ENCODE peak calls at places on chromosome 14, in ten cellular contexts. One of them, this sample, is unnamed.

GRCh38 chr14:93965968-93966474 is 10.3 kb downstream of the ASB2 start:
- DNase-seq in NCI-H1105: no peak
- DNase-seq in A673: no peak
- DNase-seq in retina: no peak
- DNase-seq in T-helper 9 cell: no peak
- DNase-seq in bronchial epithelial cell: no peak
- DNase-seq in GOT3: no peak
- DNase-seq in tibial artery: no peak
- DNase-seq in NCI-H1092 treated with DMSO at 0.1 percent for 48 hours: no peak
- DNase-seq in activated CD8-positive, alpha-beta T cell treated with anti-CD3 and anti-CD28 coated beads for 36 hours: no peak
- DNase-seq in this sample: no peak

GRCh38 chr14:70002589-70003240 is 123.5 kb downstream of the SMOC1 start:
- DNase-seq in NCI-H1105: no peak
- DNase-seq in A673: no peak
- DNase-seq in retina: no peak
- DNase-seq in T-helper 9 cell: no peak
- DNase-seq in bronchial epithelial cell: no peak
- DNase-seq in GOT3: no peak
- DNase-seq in tibial artery: no peak
- DNase-seq in NCI-H1092 treated with DMSO at 0.1 percent for 48 hours: no peak
- DNase-seq in activated CD8-positive, alpha-beta T cell treated with anti-CD3 and anti-CD28 coated beads for 36 hours: no peak
- DNase-seq in this sample: no peak

GRCh38 chr14:65958664-65959562 is 527.3 kb upstream of the CCDC196 start:
- DNase-seq in NCI-H1105: peak
- DNase-seq in A673: peak
- DNase-seq in retina: peak
- DNase-seq in T-helper 9 cell: no peak
- DNase-seq in bronchial epithelial cell: peak
- DNase-seq in GOT3: no peak
- DNase-seq in tibial artery: no peak
- DNase-seq in NCI-H1092 treated with DMSO at 0.1 percent for 48 hours: peak
- DNase-seq in activated CD8-positive, alpha-beta T cell treated with anti-CD3 and anti-CD28 coated beads for 36 hours: no peak
- DNase-seq in this sample: no peak

GRCh38 chr14:96253140-96253539 is 2.9 kb upstream of the BDKRB1 start:
- DNase-seq in NCI-H1105: no peak
- DNase-seq in A673: peak
- DNase-seq in retina: no peak
- DNase-seq in T-helper 9 cell: no peak
- DNase-seq in bronchial epithelial cell: peak
- DNase-seq in GOT3: no peak
- DNase-seq in tibial artery: no peak
- DNase-seq in NCI-H1092 treated with DMSO at 0.1 percent for 48 hours: no peak
- DNase-seq in activated CD8-positive, alpha-beta T cell treated with anti-CD3 and anti-CD28 coated beads for 36 hours: no peak
- DNase-seq in this sample: no peak

GRCh38 chr14:94120667-94121335 is 8.6 kb downstream of the IFI27L2 start:
- DNase-seq in NCI-H1105: no peak
- DNase-seq in A673: no peak
- DNase-seq in retina: no peak
- DNase-seq in T-helper 9 cell: no peak
- DNase-seq in bronchial epithelial cell: peak
- DNase-seq in GOT3: no peak
- DNase-seq in tibial artery: no peak
- DNase-seq in NCI-H1092 treated with DMSO at 0.1 percent for 48 hours: no peak
- DNase-seq in activated CD8-positive, alpha-beta T cell treated with anti-CD3 and anti-CD28 coated beads for 36 hours: no peak
- DNase-seq in this sample: peak

GRCh38 chr14:75454963-75455546 is 27.2 kb downstream of the JDP2 start:
- DNase-seq in NCI-H1105: no peak
- DNase-seq in A673: no peak
- DNase-seq in retina: no peak
- DNase-seq in T-helper 9 cell: no peak
- DNase-seq in bronchial epithelial cell: peak
- DNase-seq in GOT3: no peak
- DNase-seq in tibial artery: peak
- DNase-seq in NCI-H1092 treated with DMSO at 0.1 percent for 48 hours: no peak
- DNase-seq in activated CD8-positive, alpha-beta T cell treated with anti-CD3 and anti-CD28 coated beads for 36 hours: no peak
- DNase-seq in this sample: no peak

GRCh38 chr14:73879027-73879426 is 7.6 kb upstream of the ZNF410 start:
- DNase-seq in NCI-H1105: no peak
- DNase-seq in A673: no peak
- DNase-seq in retina: no peak
- DNase-seq in T-helper 9 cell: no peak
- DNase-seq in bronchial epithelial cell: no peak
- DNase-seq in GOT3: no peak
- DNase-seq in tibial artery: no peak
- DNase-seq in NCI-H1092 treated with DMSO at 0.1 percent for 48 hours: no peak
- DNase-seq in activated CD8-positive, alpha-beta T cell treated with anti-CD3 and anti-CD28 coated beads for 36 hours: no peak
- DNase-seq in this sample: no peak

GRCh38 chr14:55749201-55749812 is 169.3 kb downstream of the KTN1 start:
- DNase-seq in NCI-H1105: no peak
- DNase-seq in A673: peak
- DNase-seq in retina: no peak
- DNase-seq in T-helper 9 cell: no peak
- DNase-seq in bronchial epithelial cell: peak
- DNase-seq in GOT3: no peak
- DNase-seq in tibial artery: no peak
- DNase-seq in NCI-H1092 treated with DMSO at 0.1 percent for 48 hours: no peak
- DNase-seq in activated CD8-positive, alpha-beta T cell treated with anti-CD3 and anti-CD28 coated beads for 36 hours: no peak
- DNase-seq in this sample: no peak

GRCh38 chr14:24232645-24233537 is at the start of gene GMPR2:
- DNase-seq in NCI-H1105: peak
- DNase-seq in A673: no peak
- DNase-seq in retina: no peak
- DNase-seq in T-helper 9 cell: no peak
- DNase-seq in bronchial epithelial cell: peak
- DNase-seq in GOT3: no peak
- DNase-seq in tibial artery: peak
- DNase-seq in NCI-H1092 treated with DMSO at 0.1 percent for 48 hours: no peak
- DNase-seq in activated CD8-positive, alpha-beta T cell treated with anti-CD3 and anti-CD28 coated beads for 36 hours: peak
- DNase-seq in this sample: no peak

GRCh38 chr14:91369628-91370445 is 47.8 kb downstream of the CCDC88C start:
- DNase-seq in NCI-H1105: no peak
- DNase-seq in A673: peak
- DNase-seq in retina: no peak
- DNase-seq in T-helper 9 cell: no peak
- DNase-seq in bronchial epithelial cell: peak
- DNase-seq in GOT3: no peak
- DNase-seq in tibial artery: no peak
- DNase-seq in NCI-H1092 treated with DMSO at 0.1 percent for 48 hours: peak
- DNase-seq in activated CD8-positive, alpha-beta T cell treated with anti-CD3 and anti-CD28 coated beads for 36 hours: peak
- DNase-seq in this sample: no peak

GRCh38 chr14:73721101-73721821 is 7.1 kb upstream of the PNMA1 start:
- DNase-seq in NCI-H1105: no peak
- DNase-seq in A673: no peak
- DNase-seq in retina: no peak
- DNase-seq in T-helper 9 cell: no peak
- DNase-seq in bronchial epithelial cell: no peak
- DNase-seq in GOT3: no peak
- DNase-seq in tibial artery: no peak
- DNase-seq in NCI-H1092 treated with DMSO at 0.1 percent for 48 hours: no peak
- DNase-seq in activated CD8-positive, alpha-beta T cell treated with anti-CD3 and anti-CD28 coated beads for 36 hours: no peak
- DNase-seq in this sample: no peak

GRCh38 chr14:53458368-53458814 is 305.3 kb upstream of the DDHD1 start:
- DNase-seq in NCI-H1105: no peak
- DNase-seq in A673: no peak
- DNase-seq in retina: peak
- DNase-seq in T-helper 9 cell: no peak
- DNase-seq in bronchial epithelial cell: peak
- DNase-seq in GOT3: no peak
- DNase-seq in tibial artery: no peak
- DNase-seq in NCI-H1092 treated with DMSO at 0.1 percent for 48 hours: no peak
- DNase-seq in activated CD8-positive, alpha-beta T cell treated with anti-CD3 and anti-CD28 coated beads for 36 hours: no peak
- DNase-seq in this sample: no peak

GRCh38 chr14:78005325-78005724 is 164.8 kb upstream of the NRXN3 start:
- DNase-seq in NCI-H1105: no peak
- DNase-seq in A673: peak
- DNase-seq in retina: no peak
- DNase-seq in T-helper 9 cell: no peak
- DNase-seq in bronchial epithelial cell: peak
- DNase-seq in GOT3: no peak
- DNase-seq in tibial artery: no peak
- DNase-seq in NCI-H1092 treated with DMSO at 0.1 percent for 48 hours: no peak
- DNase-seq in activated CD8-positive, alpha-beta T cell treated with anti-CD3 and anti-CD28 coated beads for 36 hours: no peak
- DNase-seq in this sample: no peak

GRCh38 chr14:78921856-78922255 is 751.7 kb downstream of the NRXN3 start:
- DNase-seq in NCI-H1105: no peak
- DNase-seq in A673: peak
- DNase-seq in retina: no peak
- DNase-seq in T-helper 9 cell: no peak
- DNase-seq in bronchial epithelial cell: peak
- DNase-seq in GOT3: no peak
- DNase-seq in tibial artery: no peak
- DNase-seq in NCI-H1092 treated with DMSO at 0.1 percent for 48 hours: no peak
- DNase-seq in activated CD8-positive, alpha-beta T cell treated with anti-CD3 and anti-CD28 coated beads for 36 hours: no peak
- DNase-seq in this sample: no peak

GRCh38 chr14:28375295-28375694 is 391.3 kb upstream of the FOXG1 start:
- DNase-seq in NCI-H1105: no peak
- DNase-seq in A673: peak
- DNase-seq in retina: no peak
- DNase-seq in T-helper 9 cell: no peak
- DNase-seq in bronchial epithelial cell: peak
- DNase-seq in GOT3: no peak
- DNase-seq in tibial artery: no peak
- DNase-seq in NCI-H1092 treated with DMSO at 0.1 percent for 48 hours: no peak
- DNase-seq in activated CD8-positive, alpha-beta T cell treated with anti-CD3 and anti-CD28 coated beads for 36 hours: no peak
- DNase-seq in this sample: no peak

GRCh38 chr14:36659010-36659821 is 2.4 kb upstream of the PAX9 start:
- DNase-seq in NCI-H1105: no peak
- DNase-seq in A673: no peak
- DNase-seq in retina: peak
- DNase-seq in T-helper 9 cell: no peak
- DNase-seq in bronchial epithelial cell: no peak
- DNase-seq in GOT3: no peak
- DNase-seq in tibial artery: no peak
- DNase-seq in NCI-H1092 treated with DMSO at 0.1 percent for 48 hours: no peak
- DNase-seq in activated CD8-positive, alpha-beta T cell treated with anti-CD3 and anti-CD28 coated beads for 36 hours: no peak
- DNase-seq in this sample: no peak

GRCh38 chr14:105085766-105086165 is 20.5 kb upstream of the GPR132 start:
- DNase-seq in NCI-H1105: no peak
- DNase-seq in A673: no peak
- DNase-seq in retina: peak
- DNase-seq in T-helper 9 cell: no peak
- DNase-seq in bronchial epithelial cell: no peak
- DNase-seq in GOT3: no peak
- DNase-seq in tibial artery: no peak
- DNase-seq in NCI-H1092 treated with DMSO at 0.1 percent for 48 hours: no peak
- DNase-seq in activated CD8-positive, alpha-beta T cell treated with anti-CD3 and anti-CD28 coated beads for 36 hours: no peak
- DNase-seq in this sample: no peak

GRCh38 chr14:78070344-78070743 is 99.8 kb upstream of the NRXN3 start:
- DNase-seq in NCI-H1105: no peak
- DNase-seq in A673: no peak
- DNase-seq in retina: no peak
- DNase-seq in T-helper 9 cell: no peak
- DNase-seq in bronchial epithelial cell: no peak
- DNase-seq in GOT3: no peak
- DNase-seq in tibial artery: no peak
- DNase-seq in NCI-H1092 treated with DMSO at 0.1 percent for 48 hours: no peak
- DNase-seq in activated CD8-positive, alpha-beta T cell treated with anti-CD3 and anti-CD28 coated beads for 36 hours: no peak
- DNase-seq in this sample: no peak